ENCODE peak calls at places on chromosomes 7 and 10, in nine cellular contexts. W is GM12864; P is fibroblast of pulmonary artery; M is fibroblast of villous mesenchyme; N is cardiac muscle cell; V is left ventricle myocardium superior; S is WTC11; F is psoas muscle; E is stimulated activated CD8-positive, alpha-beta memory T cell treated with anti-CD3 and anti-CD28 coated beads, Interleukin-12 subunit alpha, Interleukin-12 subunit beta, amount 100 ng/mL, for 4 hours. Y is an unnamed sample.

GRCh38 chr10:56349611-56350010 is 11.4 kb downstream of the ZWINT start:
- DNase-seq in P (no peak), S (no peak), N (no peak), E (no peak), F (no peak), V (no peak), M (no peak), W (no peak), Y (no peak)

GRCh38 chr10:119550802-119551201 is 8.3 kb upstream of the RGS10 start:
- DNase-seq in V (no peak), P (no peak), F (no peak), W (no peak), M (no peak), N (no peak), S (no peak), E (no peak), Y (no peak)

GRCh38 chr7:50644114-50644513 is 78.9 kb upstream of the DDC start:
- DNase-seq in V (no peak), F (no peak), P (no peak), N (no peak), E (no peak), W (no peak), M (no peak), S (no peak), Y (peak; percentile 45)

GRCh38 chr7:125136755-125137547 is 207.3 kb upstream of the POT1 start:
- DNase-seq in M (peak; percentile 3), S (no peak), P (peak; percentile 88), E (no peak), N (no peak), W (no peak), F (no peak), V (no peak), Y (no peak)

GRCh38 chr10:282294-283139 is 147.3 kb downstream of the ZMYND11 start:
- DNase-seq in E (no peak), F (no peak), N (no peak), V (no peak), S (no peak), W (no peak), P (peak; percentile 17), M (peak; percentile 19), Y (no peak)

GRCh38 chr7:47807756-47808155 is 140.5 kb downstream of the PKD1L1 start:
- DNase-seq in V (no peak), P (no peak), S (peak; percentile 41), M (no peak), F (no peak), N (no peak), W (no peak), E (no peak), Y (no peak)

GRCh38 chr10:78921906-78922305 is 146.9 kb upstream of the ZMIZ1 start:
- DNase-seq in V (no peak), M (no peak), E (no peak), P (no peak), W (no peak), S (no peak), F (no peak), N (no peak), Y (no peak)

GRCh38 chr10:49387029-49387428 is 8.9 kb downstream of the DRGX start:
- DNase-seq in P (peak; percentile 35), E (no peak), W (no peak), F (no peak), N (no peak), V (no peak), S (no peak), M (peak; percentile 66), Y (peak; percentile 54)

GRCh38 chr10:21424511-21424910 is 101.0 kb downstream of the SKIDA1 start:
- DNase-seq in V (no peak), E (no peak), W (no peak), M (peak; percentile 50), N (no peak), S (no peak), F (no peak), P (no peak), Y (no peak)

GRCh38 chr10:114482480-114482879 is 78.2 kb upstream of the AFAP1L2 start:
- DNase-seq in M (no peak), E (no peak), W (no peak), N (peak; percentile 18), F (no peak), P (no peak), S (no peak), V (no peak), Y (peak; percentile 87)

GRCh38 chr10:86340176-86340990 is 26.2 kb downstream of the GRID1 start:
- DNase-seq in N (no peak), P (no peak), M (no peak), S (peak; percentile 8), W (no peak), F (no peak), E (no peak), V (peak; percentile 8), Y (no peak)

GRCh38 chr7:96320437-96320836 is 1.5 kb downstream of the SLC25A13 start:
- DNase-seq in V (no peak), M (no peak), E (no peak), N (peak; percentile 8), W (peak; percentile 68), S (no peak), F (no peak), P (no peak), Y (no peak)

GRCh38 chr10:98006266-98006665 is 24.2 kb downstream of the CRTAC1 start:
- DNase-seq in F (no peak), E (no peak), M (no peak), W (no peak), N (no peak), S (peak; percentile 62), V (no peak), P (no peak), Y (no peak)

GRCh38 chr7:6271091-6271658 is 1.2 kb downstream of the CYTH3 start:
- DNase-seq in F (peak; percentile 78), M (no peak), S (peak; percentile 22), P (peak; percentile 57), E (no peak), N (peak; percentile 36), V (peak; percentile 69), W (no peak), Y (peak; percentile 74)

GRCh38 chr7:44978511-44979366 is at the start of gene MYO1G:
- DNase-seq in N (no peak), M (no peak), E (peak; percentile 72), W (peak; percentile 89), F (no peak), S (no peak), P (no peak), V (peak; percentile 63), Y (peak; percentile 72)

GRCh38 chr10:118045842-118046490 is 775 bp downstream of the RAB11FIP2 start:
- DNase-seq in V (no peak), W (no peak), N (peak; percentile 30), F (peak; percentile 76), E (no peak), M (peak; percentile 44), P (peak; percentile 45), S (peak; percentile 54), Y (peak; percentile 77)

GRCh38 chr7:45718464-45719330 is 144.5 kb downstream of the ADCY1 start:
- DNase-seq in V (no peak), S (no peak), E (no peak), M (peak; percentile 41), N (no peak), P (no peak), W (no peak), F (no peak), Y (no peak)

GRCh38 chr7:42876182-42877068 is 35.4 kb downstream of the C7orf25 start:
- DNase-seq in E (no peak), W (no peak), S (peak; percentile 74), M (peak; percentile 60), V (no peak), N (peak; percentile 73), P (peak; percentile 72), F (no peak), Y (no peak)

GRCh38 chr7:98998821-98999725 is 120.7 kb downstream of the TRRAP start:
- DNase-seq in F (no peak), S (no peak), V (no peak), E (no peak), W (no peak), M (no peak), N (no peak), P (no peak), Y (peak; percentile 29)

GRCh38 chr10:115093286-115093775 is at the start of gene ATRNL1:
- DNase-seq in V (no peak), N (peak; percentile 74), F (peak; percentile 51), P (peak; percentile 5), E (no peak), M (peak; percentile 5), W (no peak), S (peak; percentile 67), Y (peak; percentile 60)

GRCh38 chr7:116443101-116443523 is 56.4 kb upstream of the CAV2 start:
- DNase-seq in S (no peak), M (peak; percentile 83), P (peak; percentile 96), F (no peak), E (no peak), N (no peak), W (no peak), V (no peak), Y (no peak)

GRCh38 chr7:125572414-125572813 is 642.8 kb upstream of the POT1 start:
- DNase-seq in W (no peak), P (no peak), F (no peak), N (no peak), M (no peak), S (no peak), E (no peak), V (no peak), Y (no peak)

GRCh38 chr10:124011464-124011863 is 81.9 kb downstream of the CHST15 start:
- DNase-seq in M (no peak), S (no peak), E (no peak), P (no peak), W (no peak), N (no peak), V (no peak), F (peak; percentile 32), Y (no peak)

GRCh38 chr7:94307399-94308048 is 87.2 kb upstream of the COL1A2 start:
- DNase-seq in N (no peak), S (no peak), V (no peak), P (no peak), W (no peak), M (no peak), F (no peak), E (no peak), Y (no peak)

GRCh38 chr10:119325131-119325530 is 117.8 kb downstream of the GRK5 start:
- DNase-seq in V (no peak), W (no peak), F (no peak), N (no peak), P (no peak), S (no peak), M (no peak), E (no peak), Y (no peak)

GRCh38 chr7:106793015-106793651 is 71.9 kb upstream of the PIK3CG start:
- DNase-seq in M (peak; percentile 37), N (peak; percentile 30), W (no peak), V (no peak), E (no peak), P (peak; percentile 35), F (no peak), S (no peak), Y (no peak)

GRCh38 chr7:30596043-30596641 is 1.5 kb downstream of the GARS1 start:
- DNase-seq in M (peak; percentile 66), E (no peak), S (no peak), W (no peak), P (peak; percentile 46), V (no peak), N (no peak), F (no peak), Y (no peak)